ENCODE peak calls at places on chromosome 11, in four cellular contexts. G is AG04450, K is adipocyte, S is OCI-LY7. C is an unnamed sample.

GRCh38 chr11:87356428-87356827 is 318.7 kb downstream of the TMEM135 start:
- DNase-seq in K (no peak), G (no peak), S (peak), C (no peak)

GRCh38 chr11:46918087-46918751 is at the start of gene LRP4:
- DNase-seq in S (peak), G (no peak), K (peak), C (peak)

GRCh38 chr11:12237381-12237784 is 127.0 kb downstream of the MICAL2 start:
- DNase-seq in S (no peak), G (no peak), K (no peak), C (no peak)

GRCh38 chr11:111797145-111797581 is 31.0 kb upstream of the PPP2R1B start:
- DNase-seq in S (peak), K (peak), G (no peak), C (no peak)

GRCh38 chr11:125165664-125166346 is 1.3 kb downstream of the PKNOX2 start:
- DNase-seq in S (no peak), K (peak), G (no peak), C (no peak)

GRCh38 chr11:611001-611996 is 4.5 kb downstream of the IRF7 start:
- DNase-seq in G (no peak), S (no peak), K (no peak), C (no peak)

GRCh38 chr11:117449111-117449693 is 121.5 kb downstream of the CEP164 start:
- DNase-seq in G (no peak), S (no peak), K (no peak), C (no peak)

GRCh38 chr11:122668562-122669090 is 13.1 kb downstream of the UBASH3B start:
- DNase-seq in K (peak), S (peak), G (peak), C (no peak)

GRCh38 chr11:3037041-3037944 is 19.9 kb downstream of the CARS1 start:
- DNase-seq in G (peak), S (peak), K (peak), C (peak)

GRCh38 chr11:19803506-19803998 is 90.9 kb downstream of the NAV2 start:
- DNase-seq in S (no peak), G (no peak), K (no peak), C (no peak)

GRCh38 chr11:37963440-37963839 is 1365.4 kb upstream of the RAG2 start:
- DNase-seq in K (no peak), G (no peak), S (no peak), C (no peak)

GRCh38 chr11:118398797-118399564 is 2.4 kb upstream of the ATP5MG start:
- DNase-seq in K (no peak), S (peak), G (no peak), C (peak)

GRCh38 chr11:128259816-128260215 is 327.5 kb downstream of the ETS1 start:
- DNase-seq in G (no peak), K (no peak), S (no peak), C (no peak)

GRCh38 chr11:117186431-117186761 is 7.9 kb downstream of the SIDT2 start:
- DNase-seq in G (no peak), K (no peak), S (no peak), C (no peak)

GRCh38 chr11:120904116-120904515 is 119.8 kb upstream of the TBCEL start:
- DNase-seq in S (no peak), K (no peak), G (no peak), C (no peak)

GRCh38 chr11:40924915-40925314 is 534.5 kb downstream of the LRRC4C start:
- DNase-seq in S (no peak), K (no peak), G (no peak), C (no peak)

GRCh38 chr11:92841719-92842118 is 127.7 kb upstream of the MTNR1B start:
- DNase-seq in K (no peak), S (no peak), G (no peak), C (no peak)

GRCh38 chr11:130635937-130636336 is 187.5 kb downstream of the ADAMTS15 start:
- DNase-seq in K (no peak), G (no peak), S (no peak), C (no peak)

GRCh38 chr11:63999349-64000025 is 13.2 kb downstream of the OTUB1 start:
- DNase-seq in K (peak), S (no peak), G (no peak), C (peak)